ENCODE peak calls at places on chromosome 6, in six cellular contexts. A is A549; G is aorta; W is lung; O is CD4-positive, CD25-positive, alpha-beta regulatory T cell; C is OCI-LY7. X is an unnamed sample.

GRCh38 chr6:166584813-166585429 is 1.6 kb downstream of the RAMACL start:
- DNase-seq in A (no peak), G (no peak), W (no peak), O (no peak), C (no peak), X (no peak)

GRCh38 chr6:90406957-90407356 is 110.3 kb upstream of the BACH2 start:
- DNase-seq in A (no peak), G (no peak), W (no peak), O (no peak), C (no peak), X (no peak)

GRCh38 chr6:51283723-51284122 is 465.1 kb downstream of the TFAP2B start:
- DNase-seq in A (no peak), G (no peak), W (no peak), O (no peak), C (no peak), X (no peak)

GRCh38 chr6:52590634-52590985 is 13.8 kb upstream of the TRAM2 start:
- DNase-seq in A (no peak), G (no peak), W (no peak), O (no peak), C (no peak), X (no peak)

GRCh38 chr6:13505345-13505734 is 17.9 kb upstream of the GFOD1 start:
- DNase-seq in A (no peak), G (no peak), W (no peak), O (no peak), C (no peak), X (no peak)

GRCh38 chr6:81465859-81466258 is 286.6 kb downstream of the TENT5A start:
- DNase-seq in A (peak), G (no peak), W (no peak), O (no peak), C (no peak), X (no peak)

GRCh38 chr6:142758257-142759025 is 186.5 kb downstream of the HIVEP2 start:
- DNase-seq in A (no peak), G (no peak), W (no peak), O (no peak), C (no peak), X (no peak)

GRCh38 chr6:148166339-148166949 is 176.2 kb upstream of the SASH1 start:
- DNase-seq in A (peak), G (no peak), W (no peak), O (no peak), C (peak), X (no peak)

GRCh38 chr6:14795451-14795850 is 450.4 kb upstream of the JARID2 start:
- DNase-seq in A (no peak), G (no peak), W (no peak), O (no peak), C (no peak), X (no peak)

GRCh38 chr6:160750276-160750689 is 48.2 kb downstream of the PLG start:
- DNase-seq in A (peak), G (no peak), W (no peak), O (no peak), C (peak), X (no peak)

GRCh38 chr6:44676826-44677433 is 289.4 kb downstream of the CDC5L start:
- DNase-seq in A (no peak), G (no peak), W (no peak), O (no peak), C (no peak), X (no peak)

GRCh38 chr6:78868124-78868523 is 773 bp downstream of the IRAK1BP1 start:
- DNase-seq in A (no peak), G (no peak), W (no peak), O (no peak), C (peak), X (no peak)

GRCh38 chr6:167996424-167997199 is 859 bp upstream of the KIF25 start:
- DNase-seq in A (peak), G (no peak), W (peak), O (no peak), C (no peak), X (no peak)

GRCh38 chr6:154384196-154384595 is 27.6 kb upstream of the IPCEF1 start:
- DNase-seq in A (no peak), G (no peak), W (no peak), O (no peak), C (no peak), X (no peak)

GRCh38 chr6:134007077-134007476 is 45.3 kb downstream of the SLC2A12 start:
- DNase-seq in A (no peak), G (no peak), W (peak), O (no peak), C (no peak), X (no peak)

GRCh38 chr6:139473731-139474130 is 99.3 kb upstream of the CITED2 start:
- DNase-seq in A (no peak), G (no peak), W (no peak), O (no peak), C (no peak), X (no peak)

GRCh38 chr6:69732640-69733039 is 64.2 kb downstream of the LMBRD1 start:
- DNase-seq in A (no peak), G (no peak), W (no peak), O (no peak), C (peak), X (no peak)

GRCh38 chr6:47724300-47724699 is 25.9 kb downstream of the ADGRF4 start:
- DNase-seq in A (no peak), G (no peak), W (no peak), O (no peak), C (no peak), X (no peak)

GRCh38 chr6:79631800-79632172 is 657 bp downstream of the SH3BGRL2 start:
- DNase-seq in A (no peak), G (no peak), W (no peak), O (no peak), C (no peak), X (no peak)

GRCh38 chr6:144758602-144759001 is 473.5 kb downstream of the UTRN start:
- DNase-seq in A (peak), G (no peak), W (no peak), O (no peak), C (no peak), X (no peak)

GRCh38 chr6:10720229-10720959 is 2.5 kb upstream of the TMEM14C start:
- DNase-seq in A (no peak), G (peak), W (peak), O (peak), C (no peak), X (peak)

GRCh38 chr6:28683945-28684538 is 158.4 kb downstream of the GPX5 start:
- DNase-seq in A (peak), G (no peak), W (no peak), O (no peak), C (peak), X (no peak)

GRCh38 chr6:16103708-16104107 is 25.2 kb upstream of the MYLIP start:
- DNase-seq in A (no peak), G (no peak), W (no peak), O (no peak), C (no peak), X (no peak)

GRCh38 chr6:47034421-47034820 is 7.7 kb downstream of the ADGRF1 start:
- DNase-seq in A (no peak), G (no peak), W (no peak), O (no peak), C (no peak), X (no peak)

GRCh38 chr6:149755300-149756260 is 6.0 kb downstream of the PCMT1 start:
- DNase-seq in A (no peak), G (no peak), W (no peak), O (no peak), C (peak), X (no peak)

GRCh38 chr6:39576556-39577303 is 148.5 kb downstream of the KIF6 start:
- DNase-seq in A (no peak), G (no peak), W (no peak), O (no peak), C (no peak), X (no peak)

GRCh38 chr6:20180935-20181334 is 31.3 kb downstream of the MBOAT1 start:
- DNase-seq in A (no peak), G (no peak), W (no peak), O (no peak), C (no peak), X (no peak)

GRCh38 chr6:111113731-111114438 is 26.6 kb downstream of the SLC16A10 start:
- DNase-seq in A (peak), G (no peak), W (no peak), O (no peak), C (no peak), X (no peak)

GRCh38 chr6:150919938-150920337 is 54.4 kb downstream of the MTHFD1L start:
- DNase-seq in A (no peak), G (no peak), W (no peak), O (no peak), C (no peak), X (no peak)

GRCh38 chr6:79984261-79984660 is 20.2 kb upstream of the TTK start:
- DNase-seq in A (peak), G (no peak), W (no peak), O (no peak), C (no peak), X (no peak)

GRCh38 chr6:11908706-11909105 is 103.4 kb upstream of the HIVEP1 start:
- DNase-seq in A (no peak), G (no peak), W (no peak), O (no peak), C (no peak), X (no peak)
- H3K27ac ChIP-seq in A (no peak), G (no peak), W (no peak), O (no peak), C (no peak), X (no peak)

DNA sequence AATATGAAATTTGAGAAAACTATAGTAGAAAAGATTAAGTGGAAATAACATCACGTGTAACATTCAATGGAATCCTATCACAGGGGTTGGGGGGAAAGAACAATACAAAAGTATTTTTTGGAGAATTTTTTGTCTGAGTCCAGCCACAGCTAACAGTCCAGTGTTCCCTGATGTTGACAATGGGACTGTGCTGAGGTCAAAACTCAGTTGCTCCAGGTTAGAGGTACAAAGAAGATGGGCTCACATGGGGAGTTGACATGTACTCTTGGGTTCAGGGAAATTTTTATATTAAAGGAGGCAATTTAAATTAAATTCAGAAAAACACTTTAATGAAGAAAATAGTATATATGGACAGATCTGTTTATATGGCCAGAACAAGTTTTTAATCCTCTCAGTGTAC is 995 bp downstream of the MYCT1 start:
- DNase-seq in A (no peak), G (no peak), W (no peak), O (no peak), C (no peak), X (no peak)
- H3K4me3 ChIP-seq in A (no peak), G (no peak), W (no peak), O (no peak), C (no peak), X (no peak)

GRCh38 chr6:1389791-1390070 is 355 bp downstream of the FOXF2 start:
- DNase-seq in A (no peak), G (no peak), W (no peak), O (no peak), C (no peak), X (no peak)

GRCh38 chr6:1390071-1390804 is 862 bp downstream of the FOXF2 start:
- DNase-seq in A (peak), G (no peak), W (no peak), O (no peak), C (no peak), X (no peak)

GRCh38 chr6:1387632-1388031 is 1.7 kb upstream of the FOXF2 start:
- DNase-seq in A (no peak), G (no peak), W (no peak), O (no peak), C (no peak), X (no peak)

GRCh38 chr6:1388081-1388926 is 1.1 kb upstream of the FOXF2 start:
- DNase-seq in A (no peak), G (no peak), W (no peak), O (no peak), C (no peak), X (no peak)

DNA sequence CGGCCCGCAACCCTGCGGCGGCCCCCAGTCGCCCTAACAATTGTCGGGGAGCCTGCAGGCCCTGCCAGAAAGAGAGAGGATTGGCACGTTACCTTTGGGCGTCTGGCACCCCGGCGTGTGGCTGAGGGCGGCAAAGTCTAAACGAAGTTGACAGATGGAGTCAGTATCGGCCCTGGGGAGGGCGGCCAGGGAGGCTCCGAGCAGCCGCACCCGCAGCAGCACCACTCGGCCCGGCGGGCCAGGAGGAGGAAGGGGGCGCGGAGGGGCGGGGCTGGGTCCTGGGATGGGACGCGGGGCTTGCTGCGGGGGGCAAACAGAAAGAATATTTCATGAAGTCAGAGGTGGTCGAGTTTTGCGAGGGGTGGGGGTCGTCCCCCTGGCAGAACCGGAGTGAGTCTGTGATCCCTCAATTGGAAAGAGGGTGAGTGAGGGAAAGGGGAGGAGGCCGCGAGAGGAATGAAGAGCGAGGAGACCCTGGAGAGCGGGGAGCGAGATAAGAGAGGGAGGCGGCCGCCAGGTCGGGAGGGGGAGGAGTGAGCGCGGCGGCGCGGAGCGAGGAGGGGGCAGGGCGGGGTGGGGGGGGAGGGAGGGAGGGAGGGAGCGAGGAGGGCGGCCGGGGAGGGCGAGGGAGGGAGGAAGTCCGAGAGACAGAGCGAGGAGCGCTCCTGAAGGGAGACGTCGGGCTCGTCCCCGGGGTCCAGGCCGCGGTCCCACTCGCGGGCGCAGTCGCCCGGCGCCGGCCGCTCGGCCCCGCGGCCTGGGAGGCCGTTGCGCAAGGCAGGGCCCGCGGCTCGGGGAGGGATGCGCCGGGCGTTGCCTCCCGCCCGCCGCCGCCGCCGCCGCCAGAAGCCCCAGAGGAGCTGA is at the start of gene FOXF2:
- DNase-seq in A (peak), G (no peak), W (no peak), O (no peak), C (no peak), X (no peak)
- H3K27ac ChIP-seq in A (peak), G (no peak), W (no peak), O (no peak), C (no peak), X (no peak)

GRCh38 chr6:113645986-113646385 is 211.2 kb upstream of the MARCKS start:
- DNase-seq in A (no peak), G (no peak), W (no peak), O (no peak), C (no peak), X (no peak)

GRCh38 chr6:113648698-113649097 is 208.4 kb upstream of the MARCKS start:
- DNase-seq in A (no peak), G (no peak), W (no peak), O (no peak), C (no peak), X (no peak)

GRCh38 chr6:113646701-113647100 is 210.4 kb upstream of the MARCKS start:
- DNase-seq in A (no peak), G (no peak), W (no peak), O (no peak), C (no peak), X (no peak)

GRCh38 chr6:113645576-113645970 is 211.6 kb upstream of the MARCKS start:
- DNase-seq in A (peak), G (no peak), W (no peak), O (no peak), C (no peak), X (no peak)

GRCh38 chr6:113647158-113647889 is 209.8 kb upstream of the MARCKS start:
- DNase-seq in A (no peak), G (no peak), W (no peak), O (no peak), C (peak), X (no peak)
- H3K4me3 ChIP-seq in A (no peak), G (no peak), W (no peak), O (no peak), C (no peak), X (no peak)

DNA sequence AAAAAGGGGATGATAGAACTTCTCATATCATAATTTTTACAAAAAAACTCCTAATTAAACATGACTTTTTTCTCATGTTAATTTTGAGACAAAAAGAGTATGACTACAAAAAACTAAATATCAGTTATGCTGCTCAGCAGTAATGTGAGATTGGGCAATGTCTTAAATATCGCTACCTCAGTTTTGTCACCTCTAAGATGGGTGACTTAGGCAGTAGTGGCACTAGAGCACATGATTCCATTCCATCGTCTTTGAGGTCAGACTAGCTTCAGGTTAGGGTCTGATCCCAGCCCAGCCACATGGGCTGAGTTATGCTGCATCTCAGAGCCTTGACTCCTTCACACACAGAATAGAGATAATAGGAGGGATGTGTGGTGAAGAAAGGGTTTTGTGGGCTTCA is 11.0 kb downstream of the DCBLD1 start:
- DNase-seq in A (no peak), G (no peak), W (no peak), O (no peak), C (no peak), X (no peak)
- H3K27ac ChIP-seq in A (peak), G (no peak), W (no peak), O (no peak), C (no peak), X (no peak)

GRCh38 chr6:41028618-41029486 is 10.2 kb downstream of the UNC5CL start:
- DNase-seq in A (no peak), G (no peak), W (no peak), O (no peak), C (no peak), X (no peak)
- H3K4me3 ChIP-seq in A (no peak), G (no peak), W (peak), O (peak), C (peak), X (peak)

GRCh38 chr6:73157870-73158269 is 67.4 kb downstream of the KHDC1L start:
- DNase-seq in A (no peak), G (no peak), W (no peak), O (no peak), C (no peak), X (no peak)
- H3K27ac ChIP-seq in A (no peak), G (no peak), W (no peak), O (no peak), C (no peak), X (no peak)

GRCh38 chr6:127971386-127971785 is 70.5 kb upstream of the THEMIS start:
- DNase-seq in A (no peak), G (no peak), W (no peak), O (no peak), C (no peak), X (no peak)
- H3K4me3 ChIP-seq in A (no peak), G (no peak), W (no peak), O (peak), C (no peak), X (peak)

X was measured in CD8-positive, alpha-beta T cell.